ENCODE peak calls at places on chromosomes 6 and 20, in ten cellular contexts. W is IMR-90; N is mucosa of descending colon; Z is pancreas; K is cardiac fibroblast; P is dorsolateral prefrontal cortex; F is neuronal stem cell; A is stimulated activated CD8-positive, alpha-beta memory T cell treated with anti-CD3 and anti-CD28 coated beads, Interleukin-4, amount 100 ng/mL, for 4 hours; G is neural progenitor cell; D is non-pigmented ciliary epithelial cell. X is an unnamed sample.
A peak's percentile ranks its signal among the peaks of the same experiment; 100 is the strongest.

GRCh38 chr6:111957623-111958315 is 84.5 kb upstream of the FYN start:
- DNase-seq in W (peak; percentile 38), N (no peak), Z (no peak), K (no peak), P (no peak), F (no peak), A (no peak), G (peak; percentile 44), D (no peak), X (no peak)

GRCh38 chr6:118784641-118785164 is 109.2 kb upstream of the ASF1A start:
- DNase-seq in W (peak; percentile 7), N (no peak), Z (no peak), K (peak; percentile 23), P (peak; percentile 30), F (no peak), A (no peak), G (peak; percentile 14), D (no peak), X (no peak)

GRCh38 chr20:52899221-52899620 is 72.9 kb upstream of the TSHZ2 start:
- DNase-seq in W (no peak), N (no peak), Z (no peak), K (no peak), P (no peak), F (no peak), A (no peak), G (no peak), D (no peak), X (no peak)

GRCh38 chr6:28225056-28225834 is at the start of gene ZSCAN9:
- DNase-seq in W (peak; percentile 89), N (peak; percentile 85), Z (peak; percentile 89), K (peak; percentile 92), P (peak; percentile 85), F (peak; percentile 84), A (no peak), G (peak; percentile 96), D (peak; percentile 50), X (peak; percentile 86)

GRCh38 chr6:37622639-37623038 is 75.0 kb downstream of the MDGA1 start:
- DNase-seq in W (no peak), N (no peak), Z (no peak), K (no peak), P (no peak), F (no peak), A (no peak), G (no peak), D (no peak), X (no peak)

GRCh38 chr6:125584468-125584939 is 164.9 kb upstream of the HEY2 start:
- DNase-seq in W (peak; percentile 1), N (no peak), Z (no peak), K (peak; percentile 11), P (peak; percentile 86), F (peak; percentile 39), A (no peak), G (peak; percentile 83), D (peak; percentile 11), X (no peak)

GRCh38 chr6:132322398-132322797 is 78.9 kb downstream of the MOXD1 start:
- DNase-seq in W (peak; percentile 39), N (no peak), Z (no peak), K (peak; percentile 54), P (no peak), F (no peak), A (no peak), G (no peak), D (peak; percentile 27), X (no peak)

GRCh38 chr6:141118991-141119390 is 1013.7 kb upstream of the GJE1 start:
- DNase-seq in W (no peak), N (no peak), Z (no peak), K (no peak), P (no peak), F (no peak), A (no peak), G (no peak), D (no peak), X (no peak)

GRCh38 chr20:61355585-61355984 is 103.5 kb downstream of the CDH4 start:
- DNase-seq in W (no peak), N (no peak), Z (no peak), K (no peak), P (no peak), F (no peak), A (no peak), G (no peak), D (no peak), X (no peak)

GRCh38 chr6:111922454-111923297 is 49.4 kb upstream of the FYN start:
- DNase-seq in W (peak; percentile 59), N (no peak), Z (no peak), K (peak; percentile 52), P (no peak), F (no peak), A (no peak), G (peak; percentile 17), D (no peak), X (no peak)